ENCODE peak calls at places on chromosome 2, in seven cellular contexts. T, U, Y, X, M, R and Z are unnamed samples.

GRCh38 chr2:65494078-65494477 is 61.7 kb upstream of the SPRED2 start:
- DNase-seq in T (no peak), U (no peak), Y (no peak), X (no peak), M (no peak), R (no peak), Z (no peak)

GRCh38 chr2:20424300-20425290 is 22.3 kb upstream of the RHOB start:
- DNase-seq in T (peak), U (no peak), Y (peak), X (no peak), M (peak), R (no peak), Z (peak)

GRCh38 chr2:181678033-181678586 is 2.2 kb downstream of the NEUROD1 start:
- DNase-seq in T (peak), U (peak), Y (peak), X (no peak), M (peak), R (peak), Z (peak)

GRCh38 chr2:207231962-207232361 is 66.2 kb upstream of the KLF7 start:
- DNase-seq in T (no peak), U (no peak), Y (peak), X (no peak), M (no peak), R (no peak), Z (peak)

GRCh38 chr2:28365158-28365557 is 27.5 kb upstream of the FOSL2 start:
- DNase-seq in T (no peak), U (no peak), Y (no peak), X (no peak), M (peak), R (no peak), Z (no peak)

GRCh38 chr2:85602476-85603234 is at the start of gene TMEM150A:
- DNase-seq in T (peak), U (peak), Y (peak), X (peak), M (peak), R (peak), Z (peak)

GRCh38 chr2:20231632-20232031 is 6.7 kb upstream of the SDC1 start:
- DNase-seq in T (no peak), U (no peak), Y (no peak), X (peak), M (no peak), R (no peak), Z (no peak)

GRCh38 chr2:173199303-173199702 is 123.7 kb downstream of the MAP3K20 start:
- DNase-seq in T (no peak), U (no peak), Y (no peak), X (no peak), M (no peak), R (no peak), Z (no peak)

GRCh38 chr2:231926180-231926741 is at the start of gene NPPC:
- DNase-seq in T (no peak), U (peak), Y (no peak), X (no peak), M (peak), R (peak), Z (peak)

GRCh38 chr2:240043279-240043990 is 9.9 kb downstream of the OR6B3 start:
- DNase-seq in T (no peak), U (no peak), Y (no peak), X (no peak), M (no peak), R (no peak), Z (no peak)